ENCODE peak calls at places on chromosomes 16 and 17, in four cellular contexts. C is neural progenitor cell, H is upper lobe of right lung, X is psoas muscle. G is an unnamed sample.

GRCh38 chr17:15943971-15944719 is 785 bp upstream of the ADORA2B start:
- DNase-seq in C (no peak), H (no peak), X (no peak), G (peak; percentile 68)

GRCh38 chr16:19085679-19086200 is 18.3 kb downstream of the COQ7 start:
- DNase-seq in C (no peak), H (no peak), X (no peak), G (no peak)

GRCh38 chr17:21425321-21425720 is 49.2 kb downstream of the KCNJ12 start:
- DNase-seq in C (no peak), H (no peak), X (no peak), G (no peak)

GRCh38 chr17:20228410-20228809 is 219.3 kb downstream of the SPECC1 start:
- DNase-seq in C (no peak), H (no peak), X (no peak), G (no peak)

GRCh38 chr17:17736205-17737183 is 55.2 kb downstream of the RAI1 start:
- DNase-seq in C (no peak), H (no peak), X (no peak), G (no peak)

GRCh38 chr17:75668489-75668888 is 1.4 kb downstream of the SAP30BP start:
- DNase-seq in C (no peak), H (no peak), X (no peak), G (no peak)

GRCh38 chr16:69328854-69329316 is 1.5 kb downstream of the PDF start:
- DNase-seq in C (no peak), H (no peak), X (no peak), G (peak; percentile 39)

GRCh38 chr17:43547659-43548256 is 1.6 kb upstream of the ETV4 start:
- DNase-seq in C (no peak), H (no peak), X (no peak), G (no peak)

GRCh38 chr16:70795513-70795912 is 5.4 kb downstream of the VAC14 start:
- DNase-seq in C (no peak), H (no peak), X (no peak), G (no peak)

GRCh38 chr17:77750427-77751043 is 208.0 kb upstream of the TNRC6C start:
- DNase-seq in C (no peak), H (peak; percentile 16), X (no peak), G (peak; percentile 32)

GRCh38 chr17:36721560-36722120 is 120.3 kb downstream of the MRM1 start:
- DNase-seq in C (no peak), H (no peak), X (no peak), G (no peak)

GRCh38 chr16:65038125-65038524 is 83.7 kb downstream of the CDH11 start:
- DNase-seq in C (peak; percentile 72), H (no peak), X (no peak), G (no peak)

GRCh38 chr17:32910769-32911168 is 17.2 kb upstream of the TMEM98 start:
- DNase-seq in C (no peak), H (no peak), X (no peak), G (no peak)

GRCh38 chr17:73091770-73092517 is 544 bp downstream of the SLC39A11 start:
- DNase-seq in C (peak; percentile 71), H (no peak), X (no peak), G (no peak)

GRCh38 chr16:12661656-12662172 is 142.0 kb downstream of the CPPED1 start:
- DNase-seq in C (peak; percentile 93), H (no peak), X (no peak), G (no peak)

GRCh38 chr17:60231234-60231633 is 81.5 kb downstream of the CA4 start:
- DNase-seq in C (peak; percentile 4), H (no peak), X (no peak), G (no peak)

GRCh38 chr17:79549111-79549915 is 61.5 kb downstream of the RBFOX3 start:
- DNase-seq in C (peak; percentile 38), H (peak; percentile 40), X (peak; percentile 17), G (peak; percentile 39)

GRCh38 chr17:7266784-7267183 is 4.5 kb upstream of the CLDN7 start:
- DNase-seq in C (no peak), H (no peak), X (no peak), G (no peak)

GRCh38 chr16:13557476-13557875 is 362.5 kb upstream of the ERCC4 start:
- DNase-seq in C (no peak), H (no peak), X (no peak), G (no peak)

GRCh38 chr16:10749680-10750035 is 6.0 kb downstream of the NUBP1 start:
- DNase-seq in C (no peak), H (peak; percentile 20), X (no peak), G (no peak)

GRCh38 chr17:8695241-8695640 is 49.4 kb downstream of the CCDC42 start:
- DNase-seq in C (no peak), H (no peak), X (no peak), G (no peak)

GRCh38 chr17:65531508-65532431 is 29.7 kb downstream of the AXIN2 start:
- DNase-seq in C (peak; percentile 60), H (peak; percentile 76), X (peak; percentile 70), G (peak; percentile 88)

GRCh38 chr16:48231675-48232214 is 12.4 kb upstream of the LONP2 start:
- DNase-seq in C (peak; percentile 58), H (no peak), X (no peak), G (no peak)

GRCh38 chr16:1709356-1709755 is 3.4 kb downstream of the MAPK8IP3 start:
- DNase-seq in C (no peak), H (no peak), X (no peak), G (no peak)

GRCh38 chr17:38750312-38751121 is 2.0 kb upstream of the PSMB3 start:
- DNase-seq in C (peak; percentile 75), H (no peak), X (no peak), G (no peak)

GRCh38 chr16:64089697-64090096 is 1032.2 kb downstream of the CDH11 start:
- DNase-seq in C (peak; percentile 66), H (no peak), X (no peak), G (no peak)

GRCh38 chr16:12255473-12255872 is 278.9 kb downstream of the SNX29 start:
- DNase-seq in C (no peak), H (no peak), X (no peak), G (no peak)

GRCh38 chr16:49557070-49557446 is 183.5 kb downstream of the C16orf78 start:
- DNase-seq in C (peak; percentile 91), H (no peak), X (no peak), G (no peak)

GRCh38 chr17:65594585-65594940 is 33.1 kb upstream of the AXIN2 start:
- DNase-seq in C (no peak), H (no peak), X (no peak), G (no peak)

GRCh38 chr16:23534868-23535860 is 22.0 kb downstream of the EARS2 start:
- DNase-seq in C (no peak), H (no peak), X (peak; percentile 53), G (no peak)

GRCh38 chr17:57016764-57017116 is 38.8 kb downstream of the SCPEP1 start:
- DNase-seq in C (no peak), H (no peak), X (no peak), G (no peak)

GRCh38 chr17:31092475-31093064 is 2.2 kb upstream of the NF1 start:
- DNase-seq in C (no peak), H (no peak), X (no peak), G (no peak)

GRCh38 chr17:71472809-71473789 is 647.7 kb upstream of the SOX9 start:
- DNase-seq in C (peak; percentile 81), H (no peak), X (no peak), G (no peak)

GRCh38 chr17:45146166-45146565 is 2.1 kb upstream of the HEXIM1 start:
- DNase-seq in C (no peak), H (no peak), X (peak; percentile 63), G (peak; percentile 71)

GRCh38 chr16:71900336-71900735 is 5.0 kb downstream of the IST1 start:
- DNase-seq in C (no peak), H (no peak), X (no peak), G (no peak)

GRCh38 chr17:43917348-43918025 is 10.2 kb upstream of the MPP2 start:
- DNase-seq in C (peak; percentile 66), H (peak; percentile 76), X (peak; percentile 64), G (no peak)

GRCh38 chr17:40091691-40092397 is 8.5 kb downstream of the NR1D1 start:
- DNase-seq in C (no peak), H (no peak), X (peak; percentile 72), G (no peak)

GRCh38 chr16:3304370-3304769 is 860 bp downstream of the TIGD7 start:
- DNase-seq in C (no peak), H (no peak), X (no peak), G (no peak)

GRCh38 chr16:3306078-3306477 is 781 bp downstream of the ZNF75A start:
- DNase-seq in C (no peak), H (no peak), X (no peak), G (no peak)

GRCh38 chr16:3305109-3306068 is at the start of the genes TIGD7 and ZNF75A:
- DNase-seq in C (peak; percentile 93), H (peak; percentile 94), X (peak; percentile 93), G (peak; percentile 93)
- TF ChIP-seq CTCF in C (peak; percentile 4), H (no peak), X (peak; percentile 13), G (peak; percentile 10)

GRCh38 chr16:2968368-2968737 is 795 bp upstream of the PAQR4 start:
- DNase-seq in C (no peak), H (no peak), X (no peak), G (no peak)

GRCh38 chr16:2967721-2968161 is 1.4 kb upstream of the PAQR4 start:
- DNase-seq in C (no peak), H (no peak), X (no peak), G (no peak)

GRCh38 chr16:2966043-2966802 is 2.1 kb downstream of the KREMEN2 start:
- DNase-seq in C (peak; percentile 1), H (no peak), X (no peak), G (no peak)

GRCh38 chr16:2966803-2967184 is 2.4 kb upstream of the PAQR4 start:
- DNase-seq in C (peak; percentile 29), H (peak; percentile 79), X (no peak), G (no peak)

DNA sequence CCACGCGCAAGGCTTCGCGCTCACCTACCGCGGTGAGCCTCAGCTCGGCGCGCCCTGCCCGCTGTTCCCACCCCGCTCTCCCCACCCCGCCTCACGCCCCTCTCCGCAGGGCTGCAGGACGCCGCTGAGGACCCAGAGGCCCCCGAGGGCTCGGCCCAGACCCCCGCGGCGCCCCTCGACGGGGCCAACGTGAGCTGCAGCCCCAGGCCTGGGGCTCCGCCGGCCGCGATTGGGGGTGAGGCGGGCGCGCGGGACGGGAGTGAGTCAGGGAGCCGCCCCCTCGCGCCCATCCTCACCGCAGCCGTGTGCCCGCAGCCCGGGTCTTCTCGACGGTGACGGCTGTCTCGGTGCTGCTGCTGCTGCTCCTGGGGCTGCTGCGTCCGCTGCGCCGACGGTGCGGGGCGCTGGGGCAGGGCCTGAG is 1.9 kb upstream of the PAQR4 start:
- DNase-seq in C (no peak), H (no peak), X (no peak), G (no peak)
- H3K4me1 ChIP-seq in C (peaks cover 22% of the 10 kb centered on the region), H (peaks cover 45% of the 10 kb centered on the region), X (peaks cover 32% of the 10 kb centered on the region), G (peaks cover 57% of the 10 kb centered on the region)

GRCh38 chr17:55570360-55570759 is 59.1 kb upstream of the SMIM36 start:
- DNase-seq in C (no peak), H (no peak), X (no peak), G (no peak)

GRCh38 chr17:55571095-55571494 is 59.8 kb upstream of the SMIM36 start:
- DNase-seq in C (no peak), H (no peak), X (no peak), G (no peak)

GRCh38 chr17:55564077-55564476 is 52.8 kb upstream of the SMIM36 start:
- DNase-seq in C (no peak), H (no peak), X (no peak), G (no peak)

GRCh38 chr17:55563363-55563762 is 52.1 kb upstream of the SMIM36 start:
- DNase-seq in C (no peak), H (no peak), X (no peak), G (no peak)

GRCh38 chr17:55567240-55568216 is 56.3 kb upstream of the SMIM36 start:
- DNase-seq in C (no peak), H (no peak), X (peak; percentile 77), G (peak; percentile 82)
- H3K27ac ChIP-seq in C (no peak overlapping the region), H (no peak overlapping the region), X (no peak overlapping the region), G (no peak overlapping the region)

GRCh38 chr17:6140188-6140587 is 70.0 kb downstream of the WSCD1 start:
- DNase-seq in C (no peak), H (no peak), X (no peak), G (no peak)
- TF ChIP-seq CTCF in C (no peak), H (no peak), X (no peak), G (no peak)

G was measured in sigmoid colon.